ENCODE peak calls at places on chromosomes 16 and 17, in five cellular contexts. S is stromal cell of bone marrow; R is naive thymus-derived CD4-positive, alpha-beta T cell; Q is GM18507; D is activated B cell treated with CpG ODN at 0.5 μM for 24 hours. B is an unnamed sample.

GRCh38 chr16:57186630-57187507 is 740 bp downstream of the RSPRY1 start:
- DNase-seq in S (no peak), R (peak), Q (no peak), D (peak), B (no peak)

GRCh38 chr16:67407176-67407787 is 9.0 kb downstream of the ZDHHC1 start:
- DNase-seq in S (no peak), R (no peak), Q (no peak), D (no peak), B (no peak)

GRCh38 chr17:51056813-51057510 is 63.7 kb downstream of the SPAG9 start:
- DNase-seq in S (peak), R (peak), Q (no peak), D (no peak), B (peak)

GRCh38 chr16:80058236-80058635 is 457.7 kb upstream of the MAF start:
- DNase-seq in S (no peak), R (no peak), Q (no peak), D (no peak), B (no peak)

GRCh38 chr17:50421308-50422031 is 4.5 kb upstream of the ACSF2 start:
- DNase-seq in S (no peak), R (peak), Q (no peak), D (no peak), B (no peak)

GRCh38 chr16:65782537-65783290 is 583.8 kb upstream of the CDH5 start:
- DNase-seq in S (peak), R (no peak), Q (no peak), D (no peak), B (no peak)

GRCh38 chr17:45688820-45689219 is 95.3 kb upstream of the CRHR1 start:
- DNase-seq in S (no peak), R (no peak), Q (no peak), D (no peak), B (no peak)

GRCh38 chr17:66468241-66469087 is 166.1 kb downstream of the PRKCA start:
- DNase-seq in S (no peak), R (no peak), Q (no peak), D (no peak), B (no peak)

GRCh38 chr17:69046130-69046807 is 14.5 kb downstream of the ABCA9 start:
- DNase-seq in S (no peak), R (no peak), Q (no peak), D (no peak), B (no peak)

GRCh38 chr16:4837733-4838501 is 9.2 kb downstream of the GLYR1 start:
- DNase-seq in S (no peak), R (no peak), Q (no peak), D (no peak), B (no peak)

GRCh38 chr17:4585203-4585939 is 1.0 kb downstream of the SMTNL2 start:
- DNase-seq in S (no peak), R (no peak), Q (no peak), D (no peak), B (no peak)

GRCh38 chr16:7597677-7598076 is 265.0 kb downstream of the RBFOX1 start:
- DNase-seq in S (no peak), R (no peak), Q (no peak), D (no peak), B (no peak)

GRCh38 chr17:75876938-75877751 is 1.2 kb downstream of the TRIM47 start:
- DNase-seq in S (peak), R (peak), Q (no peak), D (no peak), B (peak)

GRCh38 chr16:57824880-57825279 is 22.6 kb upstream of the KIFC3 start:
- DNase-seq in S (no peak), R (no peak), Q (no peak), D (no peak), B (no peak)

GRCh38 chr16:89322381-89323119 is 105.0 kb downstream of the ZNF778 start:
- DNase-seq in S (peak), R (no peak), Q (no peak), D (no peak), B (peak)

GRCh38 chr16:12500771-12501170 is 302.9 kb downstream of the CPPED1 start:
- DNase-seq in S (no peak), R (no peak), Q (no peak), D (no peak), B (no peak)

GRCh38 chr17:71633391-71633849 is 487.4 kb upstream of the SOX9 start:
- DNase-seq in S (peak), R (no peak), Q (no peak), D (no peak), B (peak)

GRCh38 chr16:21247376-21247775 is 13.9 kb downstream of the ANKS4B start:
- DNase-seq in S (no peak), R (no peak), Q (no peak), D (no peak), B (no peak)

GRCh38 chr17:77296769-77297409 is 156.1 kb downstream of the SEC14L1 start:
- DNase-seq in S (no peak), R (no peak), Q (no peak), D (no peak), B (no peak)

GRCh38 chr17:82787081-82787848 is 35.4 kb downstream of the TBCD start:
- DNase-seq in S (peak), R (no peak), Q (no peak), D (no peak), B (no peak)

GRCh38 chr16:82108774-82109173 is 61.2 kb downstream of the MPHOSPH6 start:
- DNase-seq in S (no peak), R (no peak), Q (no peak), D (no peak), B (no peak)

GRCh38 chr16:68992521-68992920 is 112.9 kb upstream of the HAS3 start:
- DNase-seq in S (no peak), R (no peak), Q (no peak), D (no peak), B (no peak)

GRCh38 chr17:72392056-72393010 is 271.5 kb downstream of the SOX9 start:
- DNase-seq in S (peak), R (no peak), Q (peak), D (no peak), B (no peak)

GRCh38 chr17:79859676-79860615 is 20.7 kb upstream of the CBX4 start:
- DNase-seq in S (no peak), R (no peak), Q (no peak), D (no peak), B (no peak)

GRCh38 chr17:68868708-68869107 is 86.5 kb downstream of the ABCA8 start:
- DNase-seq in S (no peak), R (no peak), Q (no peak), D (no peak), B (no peak)

GRCh38 chr16:89545831-89546574 is 14.5 kb upstream of the RPL13 start:
- DNase-seq in S (no peak), R (no peak), Q (no peak), D (no peak), B (no peak)

GRCh38 chr17:53234138-53234537 is 588.6 kb upstream of the KIF2B start:
- DNase-seq in S (no peak), R (no peak), Q (no peak), D (no peak), B (no peak)

GRCh38 chr17:67628580-67629013 is 89.1 kb upstream of the NOL11 start:
- DNase-seq in S (no peak), R (no peak), Q (peak), D (no peak), B (no peak)

GRCh38 chr16:89960966-89961365 is 12.4 kb downstream of the DEF8 start:
- DNase-seq in S (no peak), R (no peak), Q (no peak), D (no peak), B (no peak)

GRCh38 chr17:43694081-43694870 is 32.6 kb upstream of the MEOX1 start:
- DNase-seq in S (peak), R (peak), Q (peak), D (peak), B (peak)

GRCh38 chr16:85104821-85105391 is 7.4 kb downstream of the CIBAR2 start:
- DNase-seq in S (no peak), R (peak), Q (peak), D (no peak), B (no peak)

GRCh38 chr17:1800240-1800639 is 29.5 kb downstream of the SMYD4 start:
- DNase-seq in S (no peak), R (no peak), Q (no peak), D (no peak), B (no peak)

GRCh38 chr17:61770752-61771533 is 92.4 kb downstream of the BRIP1 start:
- DNase-seq in S (peak), R (no peak), Q (no peak), D (no peak), B (no peak)

GRCh38 chr17:79933863-79934652 is 94.8 kb upstream of the CBX4 start:
- DNase-seq in S (no peak), R (no peak), Q (no peak), D (peak), B (peak)

GRCh38 chr17:17558431-17558830 is 33.1 kb downstream of the PEMT start:
- DNase-seq in S (no peak), R (no peak), Q (no peak), D (no peak), B (no peak)

B was measured in H54.